ENCODE peak calls at places on chromosome 1, in five cellular contexts. C, G, D, H and V are unnamed samples.

GRCh38 chr1:245648749-245649517 is 494.1 kb downstream of the KIF26B start:
- DNase-seq in G (no peak), C (no peak), D (no peak), H (no peak), V (no peak)

GRCh38 chr1:203473781-203474305 is 1.8 kb upstream of the PRELP start:
- DNase-seq in H (no peak), G (no peak), C (no peak), D (no peak), V (no peak)

GRCh38 chr1:33273402-33273801 is 17.1 kb downstream of the ZNF362 start:
- DNase-seq in H (no peak), C (no peak), D (no peak), G (no peak), V (no peak)

GRCh38 chr1:184499626-184500025 is 112.8 kb downstream of the C1orf21 start:
- DNase-seq in D (no peak), H (no peak), C (no peak), G (no peak), V (no peak)

GRCh38 chr1:31376374-31377134 is 3.7 kb upstream of the FABP3 start:
- DNase-seq in G (peak; percentile 32), D (no peak), C (no peak), H (no peak), V (peak; percentile 52)

GRCh38 chr1:212528501-212528900 is 80.1 kb upstream of the ATF3 start:
- DNase-seq in D (no peak), H (no peak), G (no peak), C (no peak), V (no peak)

GRCh38 chr1:184504012-184504694 is 117.3 kb downstream of the C1orf21 start:
- DNase-seq in H (no peak), C (no peak), G (no peak), D (no peak), V (no peak)

GRCh38 chr1:1088801-1089680 is 14.9 kb upstream of the RNF223 start:
- DNase-seq in G (no peak), D (no peak), C (no peak), H (no peak), V (no peak)

DNA sequence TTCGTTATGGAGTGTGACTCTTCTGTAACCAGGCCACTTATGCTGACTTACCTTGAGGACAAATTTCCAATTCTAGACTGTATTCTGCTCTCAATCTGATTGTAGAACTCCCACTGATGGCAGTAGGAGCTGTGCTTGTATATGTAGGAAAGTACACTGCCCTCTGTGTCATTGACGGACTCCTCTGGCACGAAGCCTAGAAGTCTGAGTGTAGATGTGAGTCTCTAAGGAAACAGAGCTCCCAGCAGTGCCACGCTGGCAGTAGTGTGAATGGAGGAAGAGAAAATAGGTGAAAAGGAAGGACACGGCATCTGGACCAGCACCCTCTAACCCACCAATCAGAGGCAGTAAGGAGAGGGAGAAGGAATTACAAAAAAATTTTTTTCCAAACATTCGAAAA is 130.4 kb upstream of the ADGRL2 start:
- DNase-seq in C (no peak), D (no peak), H (no peak), G (no peak), V (no peak)
- H3K27ac ChIP-seq in C (no peak overlapping the region), D (no peak overlapping the region), H (no peak overlapping the region), G (no peak overlapping the region), V (no peak overlapping the region)

GRCh38 chr1:225866061-225866844 is 15.9 kb downstream of the TMEM63A start:
- DNase-seq in C (no peak), H (no peak), G (no peak), D (no peak), V (no peak)
- TF ChIP-seq SRF in C (no peak), H (no peak), G (no peak), D (no peak), V (no peak)

GRCh38 chr1:9328681-9329080 is 36.0 kb downstream of the SPSB1 start:
- DNase-seq in D (no peak), C (no peak), G (no peak), H (no peak), V (no peak)

GRCh38 chr1:9326596-9326995 is 33.9 kb downstream of the SPSB1 start:
- DNase-seq in H (no peak), C (no peak), G (no peak), D (no peak), V (no peak)

GRCh38 chr1:9331558-9332346 is 39.1 kb downstream of the SPSB1 start:
- DNase-seq in D (no peak), H (no peak), G (peak; percentile 47), C (peak; percentile 3), V (no peak)

GRCh38 chr1:9331016-9331415 is 38.3 kb downstream of the SPSB1 start:
- DNase-seq in G (no peak), D (no peak), H (no peak), C (no peak), V (no peak)

GRCh38 chr1:9328201-9328600 is 35.5 kb downstream of the SPSB1 start:
- DNase-seq in H (no peak), C (no peak), D (no peak), G (no peak), V (no peak)
- H3K27ac ChIP-seq in H (no peak overlapping the region), C (no peak overlapping the region), D (no peak overlapping the region), G (no peak overlapping the region), V (no peak overlapping the region)

GRCh38 chr1:110672001-110672752 is 2.6 kb downstream of the KCNA3 start:
- DNase-seq in D (no peak), G (no peak), H (no peak), C (no peak), V (peak; percentile 51)

GRCh38 chr1:110673197-110673701 is 1.5 kb downstream of the KCNA3 start:
- DNase-seq in G (no peak), D (no peak), C (no peak), H (no peak), V (no peak)

GRCh38 chr1:110671323-110671722 is 3.4 kb downstream of the KCNA3 start:
- DNase-seq in H (no peak), D (no peak), C (no peak), G (no peak), V (no peak)

GRCh38 chr1:110673805-110674336 is 869 bp downstream of the KCNA3 start:
- DNase-seq in D (no peak), C (no peak), G (no peak), H (no peak), V (no peak)

GRCh38 chr1:110672753-110673108 is 2.0 kb downstream of the KCNA3 start:
- DNase-seq in C (no peak), D (peak; percentile 37), G (no peak), H (no peak), V (no peak)
- TF ChIP-seq SRF in C (no peak), D (no peak), G (no peak), H (no peak), V (no peak)